ENCODE peak calls at places on chromosomes 2 and 18, in four cellular contexts. One of them, this sample, is unnamed.

GRCh38 chr2:173044686-173045085 is 31.0 kb upstream of the MAP3K20 start:
- DNase-seq in NCI-H460: no peak
- DNase-seq in LoVo: no peak
- DNase-seq in stimulated activated CD4-positive, alpha-beta T cell treated with anti-CD3 and anti-CD28 coated beads, Interleukin-12 subunit alpha, Interleukin-12 subunit beta, amount 100 ng/mL, for 48 hours: no peak
- DNase-seq in this sample: no peak

GRCh38 chr18:427005-427404 is 73.5 kb downstream of the COLEC12 start:
- DNase-seq in stimulated activated CD4-positive, alpha-beta T cell treated with anti-CD3 and anti-CD28 coated beads, Interleukin-12 subunit alpha, Interleukin-12 subunit beta, amount 100 ng/mL, for 48 hours: no peak
- DNase-seq in NCI-H460: no peak
- DNase-seq in LoVo: no peak
- DNase-seq in this sample: no peak

GRCh38 chr18:3619222-3619621 is 169.2 kb downstream of the TGIF1 start:
- DNase-seq in NCI-H460: no peak
- DNase-seq in stimulated activated CD4-positive, alpha-beta T cell treated with anti-CD3 and anti-CD28 coated beads, Interleukin-12 subunit alpha, Interleukin-12 subunit beta, amount 100 ng/mL, for 48 hours: no peak
- DNase-seq in LoVo: no peak
- DNase-seq in this sample: no peak

GRCh38 chr2:55898641-55899040 is 24.9 kb downstream of the EFEMP1 start:
- DNase-seq in stimulated activated CD4-positive, alpha-beta T cell treated with anti-CD3 and anti-CD28 coated beads, Interleukin-12 subunit alpha, Interleukin-12 subunit beta, amount 100 ng/mL, for 48 hours: no peak
- DNase-seq in LoVo: no peak
- DNase-seq in NCI-H460: no peak
- DNase-seq in this sample: no peak

GRCh38 chr18:49486617-49486958 is 446 bp downstream of the C18orf32 start:
- DNase-seq in NCI-H460: no peak
- DNase-seq in LoVo: peak; percentile 16
- DNase-seq in stimulated activated CD4-positive, alpha-beta T cell treated with anti-CD3 and anti-CD28 coated beads, Interleukin-12 subunit alpha, Interleukin-12 subunit beta, amount 100 ng/mL, for 48 hours: peak; percentile 36
- DNase-seq in this sample: no peak

GRCh38 chr18:12520442-12520992 is 112.8 kb downstream of the PRELID3A start:
- DNase-seq in LoVo: no peak
- DNase-seq in stimulated activated CD4-positive, alpha-beta T cell treated with anti-CD3 and anti-CD28 coated beads, Interleukin-12 subunit alpha, Interleukin-12 subunit beta, amount 100 ng/mL, for 48 hours: no peak
- DNase-seq in NCI-H460: no peak
- DNase-seq in this sample: no peak

GRCh38 chr2:30159766-30160165 is 13.0 kb downstream of the YPEL5 start:
- DNase-seq in LoVo: no peak
- DNase-seq in stimulated activated CD4-positive, alpha-beta T cell treated with anti-CD3 and anti-CD28 coated beads, Interleukin-12 subunit alpha, Interleukin-12 subunit beta, amount 100 ng/mL, for 48 hours: no peak
- DNase-seq in NCI-H460: no peak
- DNase-seq in this sample: no peak

GRCh38 chr2:96153991-96154431 is 8.8 kb upstream of the DUSP2 start:
- DNase-seq in LoVo: no peak
- DNase-seq in stimulated activated CD4-positive, alpha-beta T cell treated with anti-CD3 and anti-CD28 coated beads, Interleukin-12 subunit alpha, Interleukin-12 subunit beta, amount 100 ng/mL, for 48 hours: no peak
- DNase-seq in NCI-H460: no peak
- DNase-seq in this sample: no peak

GRCh38 chr2:24494415-24494814 is 3.4 kb downstream of the NCOA1 start:
- DNase-seq in NCI-H460: no peak
- DNase-seq in LoVo: no peak
- DNase-seq in stimulated activated CD4-positive, alpha-beta T cell treated with anti-CD3 and anti-CD28 coated beads, Interleukin-12 subunit alpha, Interleukin-12 subunit beta, amount 100 ng/mL, for 48 hours: no peak
- DNase-seq in this sample: no peak

GRCh38 chr2:101473911-101474751 is 781 bp downstream of the RFX8 start:
- DNase-seq in LoVo: no peak
- DNase-seq in NCI-H460: no peak
- DNase-seq in stimulated activated CD4-positive, alpha-beta T cell treated with anti-CD3 and anti-CD28 coated beads, Interleukin-12 subunit alpha, Interleukin-12 subunit beta, amount 100 ng/mL, for 48 hours: peak; percentile 15
- DNase-seq in this sample: no peak

GRCh38 chr2:167013227-167013626 is 124.9 kb downstream of the XIRP2 start:
- DNase-seq in NCI-H460: no peak
- DNase-seq in stimulated activated CD4-positive, alpha-beta T cell treated with anti-CD3 and anti-CD28 coated beads, Interleukin-12 subunit alpha, Interleukin-12 subunit beta, amount 100 ng/mL, for 48 hours: no peak
- DNase-seq in LoVo: no peak
- DNase-seq in this sample: no peak

GRCh38 chr2:101710690-101711318 is 13.3 kb downstream of the MAP4K4 start:
- DNase-seq in LoVo: no peak
- DNase-seq in NCI-H460: no peak
- DNase-seq in stimulated activated CD4-positive, alpha-beta T cell treated with anti-CD3 and anti-CD28 coated beads, Interleukin-12 subunit alpha, Interleukin-12 subunit beta, amount 100 ng/mL, for 48 hours: no peak
- DNase-seq in this sample: no peak

This sample was measured in LNCaP clone FGC.